ENCODE peak calls at places on chromosomes 4 and X, in ten cellular contexts. I, G, X, K, J, C, U, Z, A and D are unnamed samples.

GRCh38 chr4:56909083-56909981 is 1.6 kb downstream of the REST start:
- DNase-seq in G (peak; percentile 69), Z (peak; percentile 36), J (no peak), X (peak; percentile 32), I (no peak), K (peak; percentile 69), A (peak; percentile 23), C (peak; percentile 87), U (peak; percentile 61), D (peak; percentile 26)

GRCh38 chr4:56434599-56435000 is 815 bp downstream of the PPAT start:
- DNase-seq in A (no peak), C (no peak), Z (no peak), J (no peak), U (peak; percentile 74), X (no peak), K (no peak), G (no peak), I (no peak), D (no peak)

GRCh38 chr4:123092603-123093002 is 170.2 kb upstream of the NUDT6 start:
- DNase-seq in U (no peak), Z (no peak), K (no peak), G (no peak), J (no peak), A (no peak), X (no peak), C (no peak), I (no peak), D (no peak)

GRCh38 chrX:47060708-47061107 is 17.5 kb upstream of the RGN start:
- DNase-seq in Z (no peak), C (no peak), J (no peak), U (no peak), K (no peak), X (no peak), G (no peak), I (no peak), A (no peak), D (no peak)

GRCh38 chr4:86809809-86810208 is 39.4 kb downstream of the SLC10A6 start:
- DNase-seq in A (no peak), J (no peak), U (no peak), I (no peak), K (no peak), Z (no peak), C (no peak), X (no peak), G (no peak), D (no peak)

GRCh38 chr4:169620846-169621228 is 459 bp downstream of the CLCN3 start:
- DNase-seq in G (no peak), X (no peak), C (no peak), J (no peak), U (peak; percentile 21), K (no peak), I (no peak), A (no peak), Z (no peak), D (peak; percentile 34)

GRCh38 chr4:151896880-151897279 is 136.1 kb upstream of the GATB start:
- DNase-seq in X (no peak), C (no peak), A (no peak), J (no peak), K (no peak), U (no peak), G (no peak), Z (no peak), I (no peak), D (no peak)

GRCh38 chr4:153224474-153224873 is 20.2 kb downstream of the TRIM2 start:
- DNase-seq in X (no peak), U (no peak), Z (no peak), J (no peak), A (no peak), K (no peak), G (no peak), I (no peak), C (no peak), D (no peak)

GRCh38 chrX:107686792-107687191 is 58.5 kb downstream of the PRPS1 start:
- DNase-seq in U (peak; percentile 38), J (no peak), Z (no peak), K (no peak), A (no peak), G (no peak), X (no peak), C (no peak), I (no peak), D (no peak)

GRCh38 chr4:336099-336892 is 1.3 kb upstream of the ZNF141 start:
- DNase-seq in G (peak; percentile 65), J (no peak), A (no peak), C (no peak), I (no peak), U (no peak), K (peak; percentile 72), Z (no peak), X (peak; percentile 1), D (peak; percentile 15)

GRCh38 chr4:1767058-1767769 is 25.9 kb upstream of the FGFR3 start:
- DNase-seq in U (no peak), X (no peak), C (no peak), Z (no peak), K (peak; percentile 47), I (no peak), A (no peak), J (no peak), G (no peak), D (no peak)

GRCh38 chr4:149999485-150000074 is 78.7 kb upstream of the DCLK2 start:
- DNase-seq in G (no peak), X (no peak), J (no peak), C (no peak), K (no peak), U (peak; percentile 81), Z (no peak), I (no peak), A (no peak), D (no peak)

GRCh38 chr4:126568652-126569580 is 1063.8 kb upstream of the INTU start:
- DNase-seq in X (no peak), K (no peak), J (no peak), G (no peak), U (no peak), A (no peak), I (no peak), C (no peak), Z (no peak), D (no peak)

GRCh38 chr4:13793020-13793710 is 165.6 kb upstream of the BOD1L1 start:
- DNase-seq in C (no peak), A (no peak), X (no peak), G (no peak), I (no peak), U (peak; percentile 4), K (no peak), J (no peak), Z (no peak), D (no peak)

GRCh38 chrX:143633530-143634372 is 2.1 kb downstream of the SLITRK4 start:
- DNase-seq in Z (no peak), X (no peak), I (no peak), J (no peak), K (no peak), U (no peak), A (no peak), C (peak; percentile 80), G (no peak), D (peak; percentile 36)

GRCh38 chrX:54044877-54045328 is 630 bp upstream of the PHF8 start:
- DNase-seq in A (no peak), U (no peak), C (no peak), Z (no peak), K (no peak), G (no peak), X (no peak), J (no peak), I (no peak), D (peak; percentile 85)

GRCh38 chrX:132505116-132505515 is 16.3 kb upstream of the MBNL3 start:
- DNase-seq in J (no peak), U (peak; percentile 4), A (no peak), I (no peak), K (no peak), Z (no peak), C (no peak), X (no peak), G (no peak), D (no peak)